ENCODE peak calls at places on chromosomes 1 and 21, in five cellular contexts. Y, F, K, A and O are unnamed samples.

GRCh38 chr1:174998569-174999215 is 1.1 kb upstream of the CACYBP start:
- DNase-seq in Y (peak; percentile 77), K (peak; percentile 50), F (peak; percentile 68), A (peak; percentile 71), O (peak; percentile 92)

GRCh38 chr21:46118871-46119564 is 21.1 kb downstream of the COL6A2 start:
- DNase-seq in A (no peak), F (no peak), K (no peak), Y (no peak), O (no peak)

GRCh38 chr1:94672934-94673333 is 131.4 kb upstream of the F3 start:
- DNase-seq in K (no peak), Y (no peak), F (no peak), A (peak; percentile 41), O (no peak)

GRCh38 chr1:46205794-46206193 is 2.7 kb downstream of the LURAP1 start:
- DNase-seq in Y (no peak), F (no peak), K (no peak), A (no peak), O (no peak)

GRCh38 chr1:71780681-71781080 is 501.7 kb downstream of the NEGR1 start:
- DNase-seq in A (peak; percentile 42), F (no peak), Y (no peak), K (no peak), O (peak; percentile 86)

GRCh38 chr1:33623811-33624210 is 151.4 kb downstream of the ZSCAN20 start:
- DNase-seq in K (no peak), A (no peak), Y (no peak), F (no peak), O (no peak)

GRCh38 chr1:185853739-185854138 is 119.5 kb downstream of the HMCN1 start:
- DNase-seq in F (no peak), K (peak; percentile 86), A (peak; percentile 87), Y (no peak), O (no peak)

GRCh38 chr1:186183970-186184628 is 191.0 kb downstream of the TPR start:
- DNase-seq in F (no peak), K (no peak), A (peak; percentile 59), Y (no peak), O (peak; percentile 66)

GRCh38 chr1:96306809-96307208 is 414.8 kb upstream of the PTBP2 start:
- DNase-seq in A (peak; percentile 86), K (peak; percentile 48), F (no peak), Y (no peak), O (no peak)

GRCh38 chr21:34933609-34934345 is 115.3 kb downstream of the RUNX1 start:
- DNase-seq in A (no peak), F (no peak), K (no peak), Y (no peak), O (peak; percentile 88)

GRCh38 chr1:25654109-25654660 is 37.6 kb downstream of the MAN1C1 start:
- DNase-seq in Y (no peak), A (no peak), F (no peak), K (no peak), O (no peak)

GRCh38 chr1:200525167-200526123 is 95.1 kb downstream of the KIF14 start:
- DNase-seq in F (no peak), A (peak; percentile 75), Y (no peak), K (no peak), O (no peak)

GRCh38 chr1:109817881-109818280 is 54.2 kb upstream of the EPS8L3 start:
- DNase-seq in F (no peak), K (no peak), Y (no peak), A (no peak), O (no peak)

GRCh38 chr1:246564839-246565750 is 966 bp downstream of the TFB2M start:
- DNase-seq in Y (peak; percentile 13), A (peak; percentile 39), F (no peak), K (peak; percentile 45), O (no peak)

GRCh38 chr1:187313115-187313514 is 484.4 kb downstream of the PLA2G4A start:
- DNase-seq in A (no peak), K (peak; percentile 32), F (no peak), Y (no peak), O (peak; percentile 3)

GRCh38 chr1:101207891-101208290 is 28.9 kb upstream of the S1PR1 start:
- DNase-seq in F (no peak), Y (no peak), A (peak; percentile 22), K (peak; percentile 30), O (no peak)

GRCh38 chr1:91766883-91767282 is 119.1 kb downstream of the TGFBR3 start:
- DNase-seq in K (no peak), F (no peak), A (no peak), Y (no peak), O (no peak)

GRCh38 chr1:54710841-54711240 is 4.8 kb upstream of the TTC4 start:
- DNase-seq in A (no peak), F (no peak), Y (no peak), K (no peak), O (no peak)

GRCh38 chr1:233105225-233105624 is 154.8 kb downstream of the NTPCR start:
- DNase-seq in A (peak; percentile 76), F (no peak), K (no peak), Y (no peak), O (no peak)

GRCh38 chr1:30111431-30111830 is 612.0 kb downstream of the MATN1 start:
- DNase-seq in Y (peak; percentile 85), A (peak; percentile 69), F (peak; percentile 10), K (peak; percentile 71), O (peak; percentile 15)

GRCh38 chr1:227891223-227891954 is 56.3 kb downstream of the WNT9A start:
- DNase-seq in F (no peak), K (peak; percentile 44), A (no peak), Y (no peak), O (no peak)

GRCh38 chr1:19123837-19124236 is 86.2 kb downstream of the UBR4 start:
- DNase-seq in Y (no peak), A (no peak), F (no peak), K (no peak), O (no peak)

GRCh38 chr1:111454859-111455641 is 5.8 kb downstream of the ATP5PB start:
- DNase-seq in F (no peak), A (peak; percentile 38), K (no peak), Y (no peak), O (no peak)

GRCh38 chr1:169012416-169012815 is 94.1 kb upstream of the ATP1B1 start:
- DNase-seq in F (no peak), A (no peak), K (no peak), Y (no peak), O (no peak)

GRCh38 chr1:149927056-149927534 is 508 bp downstream of the SF3B4 start:
- DNase-seq in F (no peak), Y (no peak), A (peak; percentile 43), K (peak; percentile 18), O (no peak)

GRCh38 chr1:228293816-228294500 is 86.1 kb downstream of the OBSCN start:
- DNase-seq in K (no peak), F (no peak), Y (no peak), A (no peak), O (no peak)

GRCh38 chr1:42359466-42359865 is 21.1 kb upstream of the RIMKLA start:
- DNase-seq in F (no peak), A (no peak), K (no peak), Y (no peak), O (no peak)

GRCh38 chr1:216306830-216307229 is 116.4 kb downstream of the USH2A start:
- DNase-seq in K (no peak), Y (peak; percentile 2), A (peak; percentile 2), F (no peak), O (no peak)

GRCh38 chr21:46325073-46325912 is 1.3 kb downstream of the PCNT start:
- DNase-seq in A (peak; percentile 71), Y (peak; percentile 83), F (peak; percentile 28), K (peak; percentile 66), O (peak; percentile 64)

GRCh38 chr1:206068314-206068713 is 15.3 kb downstream of the RHEX start:
- DNase-seq in A (no peak), F (no peak), K (no peak), Y (no peak), O (no peak)
- H3K4me2 ChIP-seq in A (no peak overlapping the region), F (no peak overlapping the region), K (no peak overlapping the region), Y (no peak overlapping the region), O (peak overlapping the region; percentile 38)

GRCh38 chr1:24209097-24209496 is 22.0 kb upstream of the IFNLR1 start:
- DNase-seq in K (no peak), Y (no peak), A (no peak), F (peak; percentile 15), O (no peak)

GRCh38 chr1:24210195-24210627 is 23.1 kb upstream of the IFNLR1 start:
- DNase-seq in A (no peak), Y (no peak), K (no peak), F (no peak), O (no peak)

GRCh38 chr1:24216254-24216653 is 29.2 kb upstream of the IFNLR1 start:
- DNase-seq in Y (no peak), A (no peak), F (no peak), K (peak; percentile 22), O (no peak)

GRCh38 chr1:24215226-24215814 is 28.2 kb upstream of the IFNLR1 start:
- DNase-seq in F (no peak), Y (no peak), A (no peak), K (no peak), O (no peak)

GRCh38 chr1:24212376-24212775 is 25.3 kb upstream of the IFNLR1 start:
- DNase-seq in Y (no peak), A (no peak), K (no peak), F (no peak), O (no peak)
- H3K9ac ChIP-seq in Y (no peak overlapping the region), A (no peak overlapping the region), K (no peak overlapping the region), F (no peak overlapping the region), O (no peak overlapping the region)

GRCh38 chr21:40128891-40129290 is 261.7 kb downstream of the PCP4 start:
- DNase-seq in Y (no peak), A (no peak), K (no peak), F (no peak), O (no peak)
- TF ChIP-seq EZH2phosphoT487 in Y (no peak), A (no peak), K (no peak), F (no peak), O (no peak)

DNA sequence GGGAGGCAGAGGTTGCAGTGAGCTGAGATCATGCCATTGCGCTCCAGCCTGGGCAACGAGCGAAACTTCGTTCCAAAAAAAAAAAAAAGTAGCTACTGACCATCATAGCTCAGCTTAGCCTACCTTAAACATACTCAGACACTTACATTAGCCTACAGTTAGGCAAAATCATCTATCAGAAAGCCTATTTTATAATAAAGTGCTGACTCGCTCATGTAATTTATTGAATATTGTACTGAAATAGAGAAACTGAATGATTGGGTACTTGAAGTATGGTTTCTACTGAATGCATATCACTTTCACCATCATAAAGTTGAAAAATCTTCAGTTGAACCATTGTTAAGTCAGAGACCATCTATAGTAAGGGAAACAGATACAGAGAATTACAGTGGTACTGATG is 93.9 kb upstream of the BMP8A start:
- DNase-seq in A (no peak), Y (no peak), F (no peak), K (no peak), O (no peak)
- H3K4me2 ChIP-seq in A (peak overlapping the region; percentile 64), Y (no peak overlapping the region), F (peak overlapping the region; percentile 72), K (peak overlapping the region; percentile 55), O (no peak overlapping the region)

DNA sequence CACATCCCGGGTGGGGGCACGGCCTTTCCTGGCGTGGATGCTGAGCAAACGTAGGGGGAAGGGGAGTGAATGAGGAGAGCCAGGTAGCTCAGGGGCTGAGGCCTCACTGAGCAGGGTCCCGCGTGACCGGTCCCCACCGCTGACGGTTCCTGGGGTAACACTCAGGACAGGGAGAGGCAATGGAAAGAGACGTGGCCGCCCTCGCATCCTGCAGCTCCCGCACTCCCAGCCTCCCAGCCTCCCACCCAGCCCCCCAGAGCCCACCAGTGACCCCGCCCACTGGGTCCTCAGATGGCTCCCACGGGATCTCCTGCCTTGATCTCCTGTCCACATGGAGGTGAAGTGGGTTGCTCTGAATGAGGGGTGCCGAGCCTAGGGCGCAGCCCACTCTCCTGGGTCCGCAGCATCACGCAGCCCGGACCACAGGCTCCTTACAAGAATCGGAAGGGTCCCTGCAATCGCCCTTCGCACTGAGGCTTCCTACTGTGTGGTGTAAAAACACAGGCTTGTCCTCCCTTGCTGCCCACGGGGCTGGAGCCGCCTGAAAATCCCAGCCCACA is 2.4 kb downstream of the TSPEAR start:
- DNase-seq in F (no peak), A (no peak), K (no peak), Y (no peak), O (no peak)
- H3K9ac ChIP-seq in F (no peak overlapping the region), A (no peak overlapping the region), K (no peak overlapping the region), Y (no peak overlapping the region), O (no peak overlapping the region)